ENCODE peak calls at places on chromosomes 3 and 15, in seven cellular contexts. F, Z, B, H, E, O and C are unnamed samples. For H3K9me3, the result is how much of the 10 kb centered on the place peaks cover.

GRCh38 chr3:188278717-188279324 is 124.9 kb downstream of the LPP start:
- DNase-seq in F (no peak), Z (no peak), B (no peak), H (no peak), E (no peak), O (no peak), C (no peak)

GRCh38 chr3:100198579-100199269 is 62.1 kb upstream of the TBC1D23 start:
- DNase-seq in F (no peak), Z (no peak), B (no peak), H (no peak), E (no peak), O (peak), C (no peak)

GRCh38 chr3:87833039-87833377 is 225.8 kb downstream of the CGGBP1 start:
- DNase-seq in F (no peak), Z (no peak), B (no peak), H (no peak), E (no peak), O (no peak), C (no peak)

GRCh38 chr3:52527039-52527731 is 6.5 kb downstream of the NT5DC2 start:
- DNase-seq in F (no peak), Z (peak), B (no peak), H (no peak), E (no peak), O (no peak), C (peak)

GRCh38 chr15:78709263-78709882 is 68.4 kb upstream of the CHRNB4 start:
- DNase-seq in F (no peak), Z (peak), B (peak), H (peak), E (peak), O (peak), C (peak)

GRCh38 chr15:22952826-22953579 is 27.2 kb downstream of the CYFIP1 start:
- DNase-seq in F (peak), Z (no peak), B (peak), H (peak), E (peak), O (no peak), C (no peak)

GRCh38 chr15:76903251-76903681 is 1.9 kb downstream of the SCAPER start:
- DNase-seq in F (no peak), Z (peak), B (no peak), H (peak), E (peak), O (peak), C (no peak)

GRCh38 chr15:69855601-69856000 is 242.1 kb downstream of the TLE3 start:
- DNase-seq in F (no peak), Z (peak), B (no peak), H (no peak), E (no peak), O (no peak), C (no peak)

GRCh38 chr3:189340680-189341460 is 169.1 kb downstream of the TPRG1 start:
- DNase-seq in F (peak), Z (peak), B (peak), H (no peak), E (peak), O (peak), C (no peak)

GRCh38 chr3:196149922-196150321 is 61.3 kb downstream of the ZDHHC19 start:
- DNase-seq in F (no peak), Z (no peak), B (no peak), H (no peak), E (no peak), O (no peak), C (no peak)

GRCh38 chr3:49924683-49925082 is 4.9 kb downstream of the MON1A start:
- DNase-seq in F (no peak), Z (peak), B (no peak), H (peak), E (no peak), O (peak), C (no peak)

GRCh38 chr3:146589899-146590508 is 15.1 kb downstream of the PLSCR5 start:
- DNase-seq in F (peak), Z (peak), B (no peak), H (peak), E (peak), O (peak), C (no peak)

GRCh38 chr3:109685084-109686079 is 348.0 kb upstream of the DPPA4 start:
- DNase-seq in F (no peak), Z (peak), B (no peak), H (peak), E (no peak), O (peak), C (peak)

GRCh38 chr3:113697192-113698090 is 999 bp upstream of the USF3 start:
- DNase-seq in F (no peak), Z (peak), B (peak), H (peak), E (peak), O (peak), C (no peak)

GRCh38 chr3:99965681-99966408 is 148.2 kb downstream of the CMSS1 start:
- DNase-seq in F (no peak), Z (no peak), B (no peak), H (no peak), E (no peak), O (no peak), C (no peak)

DNA sequence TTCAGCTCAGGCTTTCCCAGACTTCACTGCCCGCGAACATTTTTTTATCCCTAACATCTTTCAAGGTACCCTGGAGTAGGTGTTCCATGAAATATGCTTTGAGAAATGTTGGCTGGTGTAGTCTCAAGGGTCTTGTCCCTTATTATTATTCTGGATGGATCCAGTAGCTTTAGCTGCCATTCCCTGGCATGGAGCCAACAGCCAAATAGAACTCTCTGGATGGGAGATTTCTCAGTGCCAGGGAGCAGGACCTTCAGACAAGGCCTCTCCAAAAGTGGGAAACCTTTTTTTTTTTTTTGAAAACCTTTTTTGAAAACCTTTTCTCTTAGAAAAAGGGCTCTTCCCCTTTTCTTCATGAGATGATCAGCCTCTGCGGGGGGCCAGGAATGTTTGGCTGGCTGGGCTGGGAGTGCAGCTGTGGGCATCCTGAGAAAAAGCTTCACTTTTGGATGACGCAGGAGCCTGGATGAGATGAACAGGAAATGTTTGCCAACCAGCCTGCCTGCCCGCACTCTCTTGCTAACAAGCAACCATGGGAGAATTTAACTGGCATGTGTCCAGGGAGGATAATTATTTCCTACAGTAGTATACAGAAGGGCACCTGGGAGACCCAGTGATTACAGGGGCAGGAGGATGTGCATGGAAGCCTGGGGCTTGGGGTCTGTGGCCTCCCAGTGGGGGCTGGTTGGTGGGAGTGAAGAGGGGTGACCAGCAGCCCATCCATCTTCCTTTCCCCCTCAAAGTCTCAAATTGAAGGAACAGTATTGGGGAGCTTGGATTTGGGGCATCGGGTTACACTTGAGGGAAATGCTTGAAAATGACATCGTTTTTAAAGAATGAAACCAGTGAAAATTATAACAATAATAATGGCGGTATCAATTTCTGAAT is 109.1 kb upstream of the LRIG1 start:
- DNase-seq in F (peak), Z (no peak), B (peak), H (no peak), E (no peak), O (no peak), C (no peak)
- H3K9ac ChIP-seq in F (no peak), Z (no peak), B (no peak), H (no peak), E (no peak), O (no peak), C (no peak)

DNA sequence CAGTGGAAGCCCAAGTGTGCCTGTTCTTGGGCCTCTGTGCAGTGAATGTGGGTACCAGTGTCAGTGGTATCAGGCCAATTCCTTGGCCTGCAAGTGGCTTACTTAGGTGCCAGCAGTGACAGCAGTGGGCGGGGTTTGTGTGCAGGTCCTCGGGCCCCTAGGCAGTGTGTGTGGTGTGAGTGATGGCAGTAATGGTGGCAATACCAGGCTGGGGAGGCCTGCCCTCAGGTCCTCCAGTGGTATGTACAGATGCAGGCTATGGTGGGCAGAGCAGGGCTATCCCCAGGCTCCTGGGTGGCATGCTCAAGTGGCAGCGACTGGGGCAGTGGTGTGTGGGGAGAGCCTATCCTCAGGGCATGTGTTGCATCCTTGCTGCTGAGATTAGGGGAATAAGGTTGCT is 379.7 kb downstream of the SQOR start:
- DNase-seq in F (no peak), Z (no peak), B (no peak), H (no peak), E (no peak), O (no peak), C (peak)
- H3K9me3 ChIP-seq in F (under half), Z (half or more), B (under half), H (under half), E (half or more), O (under half), C (under half)

DNA sequence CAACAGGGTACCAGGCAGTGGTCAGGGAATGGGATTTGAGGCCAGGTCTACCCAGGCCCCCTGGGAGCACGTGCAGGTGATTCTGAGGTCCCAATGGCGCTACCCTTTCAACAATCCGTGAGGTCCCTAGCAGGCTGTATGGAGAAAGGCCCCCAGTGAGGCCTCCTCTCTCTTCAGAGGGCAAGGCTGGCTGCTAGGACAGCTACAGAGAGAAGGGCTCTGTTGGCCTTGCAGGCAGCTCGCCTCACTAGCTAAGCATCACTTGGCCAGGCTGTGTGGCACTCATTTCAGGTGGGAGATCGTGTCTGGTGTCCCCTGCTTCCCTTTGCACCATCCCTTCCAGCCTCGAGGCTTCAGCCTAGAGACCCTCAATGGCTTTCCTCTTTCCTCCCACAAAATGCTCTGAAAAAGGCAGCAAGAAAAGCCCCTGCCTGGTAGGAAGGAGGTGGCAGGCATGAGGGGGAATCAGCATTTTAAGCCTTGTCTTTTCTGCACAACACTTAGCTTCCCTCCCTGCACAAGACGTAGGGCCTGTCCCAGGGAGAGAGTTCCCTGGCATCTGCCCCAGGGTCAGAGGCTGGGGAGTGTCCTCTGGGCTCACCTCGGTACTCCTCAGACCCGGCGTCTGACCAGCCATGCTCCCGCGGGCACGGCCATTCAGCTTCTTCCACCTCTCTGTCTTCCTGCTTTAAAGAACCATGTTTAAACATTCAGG is 111.8 kb downstream of the ASB7 start:
- DNase-seq in F (no peak), Z (no peak), B (no peak), H (no peak), E (no peak), O (no peak), C (no peak)
- H3K9ac ChIP-seq in F (no peak), Z (no peak), B (no peak), H (no peak), E (no peak), O (peak), C (no peak)

GRCh38 chr15:25054943-25055342 is 100.2 kb downstream of the SNRPN start:
- DNase-seq in F (no peak), Z (no peak), B (peak), H (no peak), E (no peak), O (no peak), C (no peak)

GRCh38 chr15:25055356-25056068 is 100.7 kb downstream of the SNRPN start:
- DNase-seq in F (no peak), Z (no peak), B (peak), H (no peak), E (no peak), O (no peak), C (no peak)

GRCh38 chr15:25057574-25057973 is 102.8 kb downstream of the SNRPN start:
- DNase-seq in F (no peak), Z (no peak), B (peak), H (no peak), E (no peak), O (no peak), C (no peak)

GRCh38 chr15:25058080-25058785 is 103.4 kb downstream of the SNRPN start:
- DNase-seq in F (no peak), Z (no peak), B (peak), H (no peak), E (no peak), O (no peak), C (no peak)

GRCh38 chr15:25056484-25057429 is 102.0 kb downstream of the SNRPN start:
- DNase-seq in F (no peak), Z (no peak), B (peak), H (no peak), E (no peak), O (no peak), C (peak)
- H3K9me3 ChIP-seq in F (half or more), Z (half or more), B (half or more), H (under half), E (half or more), O (half or more), C (half or more)

GRCh38 chr3:195096484-195097330 is 174.3 kb downstream of the XXYLT1 start:
- DNase-seq in F (no peak), Z (no peak), B (no peak), H (no peak), E (no peak), O (no peak), C (peak)
- H3K9ac ChIP-seq in F (no peak), Z (no peak), B (no peak), H (no peak), E (no peak), O (no peak), C (no peak)

DNA sequence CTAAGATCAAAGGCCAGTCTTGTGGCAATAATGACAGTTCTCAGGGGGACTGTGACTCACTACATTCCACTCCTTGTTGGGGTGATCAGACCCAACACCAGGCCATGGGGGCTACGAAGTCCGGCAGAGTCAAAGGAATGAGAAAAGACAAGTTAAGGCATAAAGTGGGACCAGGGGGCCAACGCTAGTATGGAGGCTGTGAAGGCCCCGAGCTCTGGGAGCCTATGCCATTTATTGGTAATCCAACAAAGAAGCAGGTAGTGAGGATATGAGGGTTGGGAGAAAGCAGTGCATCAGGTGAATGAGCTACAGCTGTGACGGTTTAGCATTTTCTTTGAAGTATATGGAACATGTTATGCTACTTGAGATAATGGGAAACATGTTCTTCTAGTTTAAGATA is 104.4 kb upstream of the C2CD4B start:
- DNase-seq in F (no peak), Z (peak), B (no peak), H (peak), E (no peak), O (no peak), C (no peak)
- H3K9me3 ChIP-seq in F (under half), Z (half or more), B (under half), H (under half), E (under half), O (under half), C (under half)

DNA sequence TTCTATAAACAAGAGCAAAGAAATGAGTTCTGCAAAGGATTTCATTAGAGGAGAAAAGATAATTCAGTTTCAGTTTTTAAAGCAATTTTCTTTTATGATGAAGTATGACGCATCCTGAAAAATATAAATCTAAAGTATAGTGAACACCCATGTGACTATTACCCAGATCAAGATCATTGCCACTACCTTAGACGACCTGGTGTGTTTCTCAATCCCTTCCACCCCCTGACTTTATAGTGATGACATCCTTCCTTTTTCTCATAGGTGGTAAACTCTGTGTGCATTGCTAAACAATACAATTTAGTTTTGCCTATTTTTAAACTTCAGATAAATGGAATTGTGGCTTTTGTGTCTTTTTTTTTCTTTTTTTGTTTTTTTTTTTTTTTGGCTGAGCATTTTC is 8.4 kb downstream of the STT3B start:
- DNase-seq in F (no peak), Z (no peak), B (no peak), H (peak), E (no peak), O (peak), C (no peak)
- H3K9ac ChIP-seq in F (no peak), Z (no peak), B (no peak), H (peak), E (no peak), O (no peak), C (no peak)